ENCODE peak calls at places on chromosomes 3 and 15, in six cellular contexts. Q, V, M, K, C and N are unnamed samples.

GRCh38 chr3:126677862-126678549 is 23.1 kb upstream of the TXNRD3 start:
- DNase-seq in Q (no peak), V (no peak), M (no peak), K (no peak), C (no peak), N (no peak)

GRCh38 chr15:66886241-66886675 is 179.1 kb upstream of the SMAD3 start:
- DNase-seq in Q (no peak), V (no peak), M (no peak), K (no peak), C (no peak), N (no peak)

GRCh38 chr3:146161725-146162047 is 702 bp upstream of the PLOD2 start:
- DNase-seq in Q (no peak), V (no peak), M (peak; percentile 65), K (no peak), C (peak; percentile 61), N (no peak)

GRCh38 chr3:186849392-186849975 is 7.0 kb downstream of the ADIPOQ start:
- DNase-seq in Q (peak; percentile 17), V (no peak), M (peak; percentile 40), K (no peak), C (peak; percentile 71), N (peak; percentile 52)

GRCh38 chr3:17577795-17578520 is 164.5 kb downstream of the TBC1D5 start:
- DNase-seq in Q (no peak), V (no peak), M (peak; percentile 40), K (no peak), C (no peak), N (no peak)

GRCh38 chr3:25683882-25684281 is 19.2 kb upstream of the TOP2B start:
- DNase-seq in Q (no peak), V (no peak), M (no peak), K (no peak), C (no peak), N (no peak)

GRCh38 chr15:62932436-62932835 is 110.1 kb upstream of the TPM1 start:
- DNase-seq in Q (peak; percentile 86), V (no peak), M (peak; percentile 50), K (no peak), C (no peak), N (no peak)

GRCh38 chr3:157958471-157958870 is 147.7 kb downstream of the SHOX2 start:
- DNase-seq in Q (peak; percentile 8), V (no peak), M (no peak), K (no peak), C (no peak), N (no peak)

GRCh38 chr3:122097141-122097540 is 42.0 kb downstream of the CD86 start:
- DNase-seq in Q (no peak), V (no peak), M (no peak), K (no peak), C (no peak), N (no peak)

GRCh38 chr3:47515864-47516319 is 2.4 kb upstream of the ELP6 start:
- DNase-seq in Q (no peak), V (no peak), M (no peak), K (no peak), C (no peak), N (no peak)

GRCh38 chr3:140629351-140630137 is 48.3 kb upstream of the TRIM42 start:
- DNase-seq in Q (peak; percentile 96), V (no peak), M (peak; percentile 31), K (no peak), C (peak; percentile 89), N (no peak)

GRCh38 chr3:67648229-67648628 is 6.2 kb downstream of the SUCLG2 start:
- DNase-seq in Q (no peak), V (no peak), M (peak; percentile 11), K (no peak), C (no peak), N (no peak)

GRCh38 chr3:100060685-100061484 is 53.4 kb downstream of the FILIP1L start:
- DNase-seq in Q (peak; percentile 28), V (no peak), M (no peak), K (no peak), C (no peak), N (no peak)

GRCh38 chr15:70089692-70089971 is 8.1 kb downstream of the TLE3 start:
- DNase-seq in Q (no peak), V (no peak), M (peak; percentile 30), K (no peak), C (peak; percentile 37), N (no peak)

GRCh38 chr15:39792025-39792893 is 9.6 kb upstream of the FSIP1 start:
- DNase-seq in Q (no peak), V (no peak), M (no peak), K (no peak), C (peak; percentile 57), N (no peak)

GRCh38 chr3:112327371-112327951 is 5.5 kb upstream of the CD200 start:
- DNase-seq in Q (peak; percentile 59), V (no peak), M (peak; percentile 63), K (peak; percentile 38), C (peak; percentile 69), N (peak; percentile 78)

GRCh38 chr3:38738630-38739395 is 77.2 kb downstream of the SCN10A start:
- DNase-seq in Q (peak; percentile 33), V (no peak), M (peak; percentile 46), K (peak; percentile 4), C (peak; percentile 71), N (peak; percentile 6)

GRCh38 chr3:58535531-58536500 is 1.2 kb downstream of the ACOX2 start:
- DNase-seq in Q (no peak), V (no peak), M (no peak), K (no peak), C (peak; percentile 18), N (no peak)

GRCh38 chr15:43511012-43511885 is 6.2 kb upstream of the MAP1A start:
- DNase-seq in Q (peak; percentile 26), V (no peak), M (peak; percentile 50), K (peak; percentile 24), C (peak; percentile 46), N (peak; percentile 72)

GRCh38 chr3:29705906-29706507 is 425.1 kb downstream of the RBMS3 start:
- DNase-seq in Q (no peak), V (no peak), M (no peak), K (no peak), C (no peak), N (no peak)